ENCODE peak calls at places on chromosome 6, in five cellular contexts. O, X, Q, H and F are unnamed samples.

GRCh38 chr6:30097902-30098606 is 14.8 kb downstream of the TRIM31 start:
- DNase-seq in O (no peak), X (no peak), Q (no peak), H (no peak), F (no peak)

GRCh38 chr6:33452496-33452895 is 1.9 kb upstream of the ZBTB9 start:
- DNase-seq in O (no peak), X (no peak), Q (no peak), H (no peak), F (no peak)

GRCh38 chr6:1832358-1832757 is 222.6 kb downstream of the FOXC1 start:
- DNase-seq in O (no peak), X (no peak), Q (no peak), H (no peak), F (no peak)

GRCh38 chr6:11486051-11486450 is 51.5 kb upstream of the TMEM170B start:
- DNase-seq in O (no peak), X (no peak), Q (no peak), H (no peak), F (no peak)

GRCh38 chr6:33197431-33198048 is 2.9 kb downstream of the RXRB start:
- DNase-seq in O (peak; percentile 64), X (no peak), Q (peak; percentile 58), H (no peak), F (no peak)

GRCh38 chr6:154127638-154128037 is 88.6 kb downstream of the OPRM1 start:
- DNase-seq in O (no peak), X (no peak), Q (no peak), H (no peak), F (no peak)

GRCh38 chr6:168097621-168098430 is 18.8 kb upstream of the FRMD1 start:
- DNase-seq in O (no peak), X (no peak), Q (no peak), H (peak; percentile 70), F (no peak)

GRCh38 chr6:12733876-12734275 is 17.3 kb downstream of the PHACTR1 start:
- DNase-seq in O (no peak), X (no peak), Q (no peak), H (no peak), F (no peak)

GRCh38 chr6:906920-907319 is 214.0 kb upstream of the EXOC2 start:
- DNase-seq in O (no peak), X (no peak), Q (no peak), H (no peak), F (no peak)

GRCh38 chr6:154261688-154262397 is 94.8 kb downstream of the IPCEF1 start:
- DNase-seq in O (no peak), X (no peak), Q (no peak), H (no peak), F (no peak)

GRCh38 chr6:121666809-121667208 is 231.4 kb downstream of the GJA1 start:
- DNase-seq in O (peak; percentile 52), X (peak; percentile 35), Q (no peak), H (no peak), F (no peak)

GRCh38 chr6:128335963-128336362 is 184.4 kb downstream of the PTPRK start:
- DNase-seq in O (no peak), X (no peak), Q (no peak), H (no peak), F (no peak)

DNA sequence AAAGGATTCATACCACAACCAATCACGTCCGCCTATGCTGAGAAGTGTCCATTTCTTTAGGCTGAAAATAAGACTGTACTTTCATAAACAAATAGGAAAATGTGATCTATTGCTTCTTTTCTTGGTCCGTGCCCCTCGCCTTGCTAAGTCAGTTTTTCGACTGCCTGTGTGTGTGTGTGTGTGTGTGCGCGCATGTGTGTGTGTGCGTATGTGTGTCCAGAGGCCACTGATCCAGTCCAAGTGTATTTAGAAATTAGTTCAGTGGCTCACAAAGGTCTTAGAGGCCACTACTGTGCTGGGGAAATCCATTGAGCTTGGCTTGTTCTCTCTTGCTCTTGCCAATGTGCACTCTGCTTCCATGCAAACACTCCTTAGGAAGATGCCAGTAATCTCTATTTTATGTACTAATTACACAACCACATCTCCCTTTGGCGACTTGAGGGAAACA is 50.5 kb downstream of the SLC22A23 start:
- DNase-seq in O (no peak), X (no peak), Q (no peak), H (no peak), F (no peak)
- H3K4me1 ChIP-seq in O (no peaks in the 10 kb centered on the region), X (no peaks in the 10 kb centered on the region), Q (no peaks in the 10 kb centered on the region), H (peaks cover 24% of the 10 kb centered on the region), F (peaks cover 25% of the 10 kb centered on the region)

GRCh38 chr6:4370066-4370465 is 234.7 kb upstream of the ECI2 start:
- DNase-seq in O (no peak), X (no peak), Q (no peak), H (no peak), F (peak; percentile 25)

GRCh38 chr6:4371207-4371921 is 236.0 kb upstream of the ECI2 start:
- DNase-seq in O (peak; percentile 94), X (no peak), Q (no peak), H (no peak), F (no peak)

GRCh38 chr6:4372866-4373265 is 237.5 kb upstream of the ECI2 start:
- DNase-seq in O (no peak), X (no peak), Q (no peak), H (no peak), F (no peak)

GRCh38 chr6:4377635-4378034 is 242.3 kb upstream of the ECI2 start:
- DNase-seq in O (no peak), X (no peak), Q (no peak), H (no peak), F (no peak)

GRCh38 chr6:4374231-4374630 is 238.9 kb upstream of the ECI2 start:
- DNase-seq in O (no peak), X (no peak), Q (no peak), H (no peak), F (no peak)
- H3K4me1 ChIP-seq in O (peaks cover 7% of the 10 kb centered on the region), X (no peaks in the 10 kb centered on the region), Q (no peaks in the 10 kb centered on the region), H (no peaks in the 10 kb centered on the region), F (peaks cover 14% of the 10 kb centered on the region)

GRCh38 chr6:52497652-52498408 is 77.7 kb downstream of the EFHC1 start:
- DNase-seq in O (no peak), X (no peak), Q (no peak), H (no peak), F (no peak)

GRCh38 chr6:52495859-52496396 is 75.8 kb downstream of the EFHC1 start:
- DNase-seq in O (no peak), X (no peak), Q (no peak), H (no peak), F (no peak)

GRCh38 chr6:52498538-52499017 is 78.3 kb downstream of the TRAM2 start:
- DNase-seq in O (no peak), X (no peak), Q (no peak), H (no peak), F (no peak)

GRCh38 chr6:52494298-52495072 is 74.3 kb downstream of the EFHC1 start:
- DNase-seq in O (no peak), X (no peak), Q (no peak), H (no peak), F (no peak)

DNA sequence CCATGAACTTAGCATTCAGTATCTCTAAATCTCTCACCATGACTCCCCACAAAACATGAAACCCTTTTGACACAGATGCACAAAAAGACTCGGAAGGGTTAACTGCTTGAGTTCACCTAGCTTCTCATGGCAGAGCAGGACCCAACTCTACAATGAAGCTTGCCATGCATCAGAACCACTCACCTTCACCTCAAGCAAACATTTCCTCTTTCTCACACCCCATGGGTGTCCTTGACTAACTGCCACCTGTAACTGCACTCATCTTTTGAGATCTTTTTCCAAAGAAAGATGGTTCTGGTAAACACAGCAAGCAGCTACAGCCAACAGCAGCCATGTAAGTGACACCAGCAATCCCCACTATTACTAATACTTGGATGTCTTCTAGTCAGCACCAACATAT is 76.5 kb downstream of the EFHC1 start:
- DNase-seq in O (no peak), X (no peak), Q (no peak), H (no peak), F (no peak)
- H3K4me1 ChIP-seq in O (no peaks in the 10 kb centered on the region), X (peaks cover 2% of the 10 kb centered on the region), Q (no peaks in the 10 kb centered on the region), H (no peaks in the 10 kb centered on the region), F (peaks cover 17% of the 10 kb centered on the region)

DNA sequence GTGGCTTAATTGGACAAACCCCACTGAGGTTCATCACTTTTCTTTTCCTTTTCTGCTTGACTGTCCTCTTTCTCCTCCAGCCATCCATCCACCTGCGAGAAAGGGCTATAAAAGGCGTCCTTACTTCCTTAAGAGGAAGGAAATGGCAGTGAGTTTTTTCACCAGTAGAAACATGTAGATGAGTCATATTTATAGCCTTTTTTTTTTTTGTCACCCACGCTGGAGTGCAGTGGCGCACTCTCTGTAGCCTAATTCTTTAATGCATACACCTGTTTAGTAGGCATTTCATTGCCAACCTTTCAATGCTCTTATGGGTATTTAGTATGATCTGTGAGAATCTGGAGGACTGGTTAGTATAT is 15.3 kb upstream of the IFNGR1 start:
- DNase-seq in O (no peak), X (no peak), Q (peak; percentile 35), H (no peak), F (no peak)
- H3K4me1 ChIP-seq in O (no peaks in the 10 kb centered on the region), X (no peaks in the 10 kb centered on the region), Q (peaks cover 23% of the 10 kb centered on the region), H (no peaks in the 10 kb centered on the region), F (peaks cover 41% of the 10 kb centered on the region)

GRCh38 chr6:117916483-117916882 is 9.4 kb downstream of the SLC35F1 start:
- DNase-seq in O (no peak), X (no peak), Q (no peak), H (no peak), F (no peak)
- H3K4me1 ChIP-seq in O (no peaks in the 10 kb centered on the region), X (no peaks in the 10 kb centered on the region), Q (no peaks in the 10 kb centered on the region), H (no peaks in the 10 kb centered on the region), F (no peaks in the 10 kb centered on the region)

DNA sequence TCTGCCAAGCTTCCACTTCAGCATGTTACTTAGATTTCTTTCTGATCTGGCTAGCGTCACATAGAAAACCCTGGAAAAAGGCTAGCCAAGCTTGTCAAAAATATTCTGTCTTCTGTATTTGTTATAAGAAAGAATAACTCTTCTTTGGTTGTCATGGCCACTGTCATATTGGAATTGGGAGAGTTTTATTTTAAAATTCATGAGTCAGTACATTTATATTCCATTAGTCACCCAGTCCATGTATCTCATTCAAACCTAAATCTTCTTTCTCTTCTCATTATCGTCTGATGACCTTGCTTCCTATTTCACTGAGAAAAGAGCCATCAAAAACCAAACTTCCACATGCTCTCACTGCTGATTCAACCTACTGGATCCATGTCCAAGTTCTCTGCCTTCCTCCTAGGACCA is 65.7 kb downstream of the EPM2A start:
- DNase-seq in O (peak; percentile 21), X (no peak), Q (no peak), H (no peak), F (no peak)
- H3K4me1 ChIP-seq in O (no peaks in the 10 kb centered on the region), X (no peaks in the 10 kb centered on the region), Q (no peaks in the 10 kb centered on the region), H (no peaks in the 10 kb centered on the region), F (peaks cover 16% of the 10 kb centered on the region)

DNA sequence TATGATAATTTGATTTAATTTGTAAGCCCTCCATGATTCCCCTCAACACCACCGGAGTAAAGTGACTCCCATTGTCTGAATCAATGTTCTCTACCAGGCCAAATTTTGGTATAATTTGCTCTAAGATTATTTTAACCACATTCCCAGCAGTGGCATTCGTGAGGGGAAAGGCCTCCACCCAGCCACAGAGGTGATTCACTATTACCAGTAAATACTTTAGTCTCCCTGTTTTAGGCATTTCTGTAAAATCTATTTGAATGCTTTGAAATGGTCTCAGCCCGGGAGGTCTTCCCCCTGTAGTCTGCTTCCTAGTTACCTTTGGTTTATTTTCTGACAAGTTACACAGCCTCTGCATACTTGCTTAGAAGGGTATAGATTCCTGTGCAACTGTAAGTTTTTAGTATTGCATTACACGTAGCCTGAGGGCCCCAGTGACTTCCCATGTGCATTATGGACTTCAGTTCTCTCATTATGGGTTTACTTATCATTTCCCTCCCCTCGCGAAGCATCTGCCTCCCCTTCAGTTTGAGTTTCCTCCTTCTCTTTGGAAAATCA is 248.7 kb downstream of the C6orf118 start:
- DNase-seq in O (no peak), X (no peak), Q (no peak), H (no peak), F (no peak)
- H3K4me1 ChIP-seq in O (no peaks in the 10 kb centered on the region), X (no peaks in the 10 kb centered on the region), Q (no peaks in the 10 kb centered on the region), H (no peaks in the 10 kb centered on the region), F (no peaks in the 10 kb centered on the region)

GRCh38 chr6:147751232-147751631 is 242.7 kb downstream of the SAMD5 start:
- DNase-seq in O (no peak), X (no peak), Q (no peak), H (no peak), F (no peak)
- H3K4me1 ChIP-seq in O (no peaks in the 10 kb centered on the region), X (no peaks in the 10 kb centered on the region), Q (no peaks in the 10 kb centered on the region), H (no peaks in the 10 kb centered on the region), F (no peaks in the 10 kb centered on the region)